ENCODE peak calls at places on chromosome 22, in eight cellular contexts. D is left cardiac atrium; B is activated T-cell treated with anti-CD3 and anti-CD28 coated beads, Interleukin-2, amount 50 U/mL, for 4 hours; T is GM12878; K is CD4-positive, alpha-beta T cell; J is gastroesophageal sphincter; M is activated CD8-positive, alpha-beta memory T cell treated with anti-CD3 and anti-CD28 coated beads, Interleukin-2, amount 10 ng/mL, durations not matched to agents 7 days and 5 days; Z is esophagus mucosa. O is an unnamed sample.

GRCh38 chr22:38868886-38869381 is 3.1 kb downstream of the CBX6 start:
- ATAC-seq in Z (no peak), B (peak), T (peak), K (peak), J (no peak), M (peak), D (peak), O (peak)

GRCh38 chr22:46607483-46608114 is 12.6 kb upstream of the GRAMD4 start:
- ATAC-seq in J (no peak), M (no peak), Z (peak), T (no peak), K (no peak), B (no peak), D (peak), O (no peak)

GRCh38 chr22:20249797-20250354 is 18.2 kb downstream of the RTN4R start:
- ATAC-seq in B (no peak), T (no peak), K (no peak), J (peak), Z (no peak), M (no peak), D (peak), O (no peak)

GRCh38 chr22:27782065-27782464 is 19.5 kb downstream of the MN1 start:
- ATAC-seq in T (no peak), M (no peak), Z (no peak), B (no peak), K (no peak), D (no peak), J (no peak), O (no peak)

GRCh38 chr22:29855611-29856181 is 17.6 kb upstream of the ASCC2 start:
- ATAC-seq in K (no peak), D (peak), B (no peak), Z (no peak), M (no peak), T (no peak), J (no peak), O (no peak)

GRCh38 chr22:40979198-40979597 is 28.0 kb downstream of the RBX1 start:
- ATAC-seq in D (no peak), B (no peak), M (no peak), J (no peak), Z (no peak), T (no peak), K (no peak), O (no peak)

GRCh38 chr22:38494498-38494897 is 11.6 kb downstream of the DDX17 start:
- ATAC-seq in T (no peak), Z (no peak), K (peak), D (no peak), B (no peak), J (no peak), M (no peak), O (no peak)

GRCh38 chr22:48647606-48648515 is 1179.8 kb downstream of the BRD1 start:
- ATAC-seq in D (no peak), B (no peak), M (no peak), Z (no peak), K (no peak), J (no peak), T (no peak), O (no peak)

GRCh38 chr22:42562684-42563083 is 8.9 kb downstream of the SERHL2 start:
- ATAC-seq in Z (no peak), T (no peak), K (no peak), B (no peak), D (no peak), J (no peak), M (no peak), O (no peak)

GRCh38 chr22:41302016-41302767 is 867 bp downstream of the ZC3H7B start:
- ATAC-seq in J (no peak), M (no peak), D (peak), Z (peak), B (no peak), K (no peak), T (peak), O (peak)

GRCh38 chr22:35914665-35915476 is 113.8 kb downstream of the RBFOX2 start:
- ATAC-seq in J (peak), T (no peak), M (no peak), Z (peak), B (no peak), D (peak), K (peak), O (peak)

GRCh38 chr22:44329179-44329796 is 16.5 kb upstream of the SHISAL1 start:
- ATAC-seq in M (peak), D (no peak), B (peak), K (no peak), Z (peak), T (peak), J (no peak), O (peak)

GRCh38 chr22:41334215-41334614 is 32.9 kb downstream of the ZC3H7B start:
- ATAC-seq in K (no peak), J (peak), M (no peak), B (no peak), Z (no peak), T (no peak), D (peak), O (no peak)

GRCh38 chr22:48697223-48697622 is 1130.5 kb downstream of the BRD1 start:
- ATAC-seq in D (no peak), M (no peak), J (no peak), B (no peak), Z (no peak), T (no peak), K (no peak), O (no peak)

GRCh38 chr22:33819743-33820142 is 100.5 kb downstream of the LARGE1 start:
- ATAC-seq in M (no peak), T (no peak), Z (no peak), K (no peak), D (no peak), J (no peak), B (no peak), O (no peak)

GRCh38 chr22:16824718-16825687 is at the start of gene XKR3:
- ATAC-seq in M (no peak), J (peak), K (no peak), Z (no peak), D (peak), B (peak), T (peak), O (peak)

GRCh38 chr22:39234157-39234793 is 10.5 kb downstream of the PDGFB start:
- ATAC-seq in J (peak), Z (no peak), T (no peak), D (peak), M (no peak), K (no peak), B (no peak), O (no peak)

GRCh38 chr22:24578355-24579241 is 14.3 kb downstream of the LRRC75B start:
- ATAC-seq in T (no peak), D (no peak), J (no peak), B (peak), K (no peak), Z (peak), M (no peak), O (no peak)

GRCh38 chr22:22691716-22692701 is 47.6 kb downstream of the GGTLC2 start:
- ATAC-seq in Z (no peak), T (no peak), D (no peak), B (no peak), M (no peak), K (no peak), J (no peak), O (no peak)

GRCh38 chr22:29994941-29995340 is 85.3 kb upstream of the HORMAD2 start:
- ATAC-seq in K (no peak), B (no peak), Z (peak), J (no peak), M (peak), D (peak), T (no peak), O (no peak)

GRCh38 chr22:41883400-41883799 is 31.5 kb downstream of the SHISA8 start:
- ATAC-seq in D (no peak), T (no peak), J (no peak), B (no peak), K (no peak), M (no peak), Z (no peak), O (no peak)

GRCh38 chr22:46162285-46162684 is 12.0 kb downstream of the PPARA start:
- ATAC-seq in K (no peak), B (no peak), J (no peak), T (no peak), M (no peak), D (no peak), Z (no peak), O (no peak)

GRCh38 chr22:39959640-39960447 is at the start of gene TMA7B:
- ATAC-seq in K (peak), D (peak), T (no peak), J (no peak), Z (peak), B (peak), M (peak), O (no peak)

GRCh38 chr22:30546616-30547015 is at the start of gene SEC14L6:
- ATAC-seq in T (no peak), B (no peak), D (no peak), J (no peak), K (no peak), M (no peak), Z (no peak), O (no peak)

GRCh38 chr22:43100223-43100622 is 10.3 kb upstream of the BIK start:
- ATAC-seq in B (no peak), K (no peak), T (no peak), M (no peak), Z (peak), J (no peak), D (no peak), O (no peak)

GRCh38 chr22:49087163-49087562 is 740.5 kb downstream of the BRD1 start:
- ATAC-seq in M (no peak), Z (no peak), K (no peak), B (no peak), J (no peak), T (no peak), D (no peak), O (no peak)